ENCODE peak calls at places on chromosomes 3 and 15, in six cellular contexts. V is GM10248; T is stimulated activated CD4-positive, alpha-beta T cell treated with anti-CD3 and anti-CD28 coated beads, Interleukin-12 subunit alpha, Interleukin-12 subunit beta, amount 100 ng/mL, for 4 hours; Z is midbrain; X is DND-41; K is fibroblast of pulmonary artery. I is an unnamed sample.

GRCh38 chr15:39320886-39321285 is 260.0 kb upstream of the THBS1 start:
- DNase-seq in V (no peak), T (no peak), Z (no peak), X (no peak), K (no peak), I (no peak)

GRCh38 chr3:174862101-174862500 is 3.0 kb downstream of the NAALADL2 start:
- DNase-seq in V (no peak), T (no peak), Z (no peak), X (no peak), K (no peak), I (peak)

GRCh38 chr3:52432225-52432624 is 12.7 kb downstream of the SEMA3G start:
- DNase-seq in V (no peak), T (no peak), Z (no peak), X (no peak), K (no peak), I (no peak)

GRCh38 chr3:170055209-170055608 is 17.4 kb downstream of the GPR160 start:
- DNase-seq in V (peak), T (no peak), Z (no peak), X (no peak), K (no peak), I (no peak)

GRCh38 chr3:182565916-182566524 is 227.3 kb upstream of the ATP11B start:
- DNase-seq in V (no peak), T (no peak), Z (no peak), X (no peak), K (no peak), I (no peak)

GRCh38 chr15:38520035-38520434 is 44.6 kb downstream of the RASGRP1 start:
- DNase-seq in V (no peak), T (no peak), Z (no peak), X (no peak), K (no peak), I (no peak)

GRCh38 chr3:47381317-47382157 is 716 bp downstream of the PTPN23 start:
- DNase-seq in V (peak), T (peak), Z (peak), X (peak), K (peak), I (peak)

GRCh38 chr3:176663819-176664218 is 533.5 kb downstream of the TBL1XR1 start:
- DNase-seq in V (no peak), T (no peak), Z (peak), X (no peak), K (peak), I (no peak)

GRCh38 chr15:64237677-64238076 is 74.9 kb upstream of the PPIB start:
- DNase-seq in V (no peak), T (no peak), Z (no peak), X (no peak), K (no peak), I (no peak)

GRCh38 chr3:186515115-186515514 is 29.1 kb downstream of the CRYGS start:
- DNase-seq in V (no peak), T (no peak), Z (no peak), X (peak), K (no peak), I (no peak)

GRCh38 chr3:132164469-132165092 is 129.8 kb upstream of the CPNE4 start:
- DNase-seq in V (no peak), T (no peak), Z (no peak), X (no peak), K (peak), I (no peak)

GRCh38 chr3:188749010-188749617 is 422.7 kb upstream of the TPRG1 start:
- DNase-seq in V (peak), T (peak), Z (no peak), X (peak), K (no peak), I (no peak)

GRCh38 chr15:63019539-63020109 is 22.9 kb upstream of the TPM1 start:
- DNase-seq in V (no peak), T (no peak), Z (no peak), X (no peak), K (peak), I (no peak)

GRCh38 chr15:64640146-64640868 is 135.1 kb downstream of the RBPMS2 start:
- DNase-seq in V (no peak), T (no peak), Z (no peak), X (no peak), K (no peak), I (no peak)

GRCh38 chr15:77120576-77120975 is 49.7 kb upstream of the TSPAN3 start:
- DNase-seq in V (no peak), T (no peak), Z (no peak), X (no peak), K (no peak), I (no peak)

GRCh38 chr15:35439291-35439690 is 106.7 kb downstream of the DPH6 start:
- DNase-seq in V (no peak), T (no peak), Z (no peak), X (no peak), K (peak), I (peak)

GRCh38 chr15:70045045-70045444 is 52.7 kb downstream of the TLE3 start:
- DNase-seq in V (no peak), T (no peak), Z (no peak), X (no peak), K (peak), I (no peak)

GRCh38 chr3:145915787-145916186 is 245.2 kb downstream of the PLOD2 start:
- DNase-seq in V (no peak), T (no peak), Z (no peak), X (no peak), K (no peak), I (no peak)

GRCh38 chr15:69131362-69132215 is 28.8 kb upstream of the GLCE start:
- DNase-seq in V (no peak), T (no peak), Z (peak), X (no peak), K (no peak), I (no peak)

GRCh38 chr3:15523660-15524417 is 2.3 kb upstream of the COLQ start:
- DNase-seq in V (no peak), T (no peak), Z (no peak), X (no peak), K (no peak), I (no peak)

GRCh38 chr3:185176756-185177359 is 24.0 kb upstream of the C3orf70 start:
- DNase-seq in V (peak), T (peak), Z (peak), X (peak), K (peak), I (no peak)

GRCh38 chr3:9782777-9783176 is 9.5 kb downstream of the TADA3 start:
- DNase-seq in V (no peak), T (no peak), Z (no peak), X (no peak), K (no peak), I (no peak)

GRCh38 chr3:187971629-187972028 is 182.3 kb upstream of the LPP start:
- DNase-seq in V (no peak), T (no peak), Z (no peak), X (no peak), K (no peak), I (no peak)

GRCh38 chr3:123278446-123278845 is 76.7 kb downstream of the SEC22A start:
- DNase-seq in V (no peak), T (no peak), Z (no peak), X (no peak), K (no peak), I (no peak)

GRCh38 chr15:68047826-68048225 is 6.3 kb upstream of the PIAS1 start:
- DNase-seq in V (no peak), T (no peak), Z (no peak), X (no peak), K (no peak), I (no peak)

GRCh38 chr3:89889386-89889785 is 782.0 kb downstream of the EPHA3 start:
- DNase-seq in V (no peak), T (no peak), Z (no peak), X (no peak), K (no peak), I (no peak)

GRCh38 chr15:51837784-51838183 is 8.3 kb downstream of the TMOD3 start:
- DNase-seq in V (peak), T (no peak), Z (no peak), X (no peak), K (peak), I (no peak)

GRCh38 chr3:58071480-58071971 is 63.3 kb downstream of the FLNB start:
- DNase-seq in V (no peak), T (no peak), Z (no peak), X (no peak), K (no peak), I (no peak)

GRCh38 chr3:22886394-22886793 is 316.7 kb upstream of the UBE2E2 start:
- DNase-seq in V (no peak), T (no peak), Z (no peak), X (no peak), K (no peak), I (no peak)

GRCh38 chr3:43296565-43296964 is 10.2 kb downstream of the SNRK start:
- DNase-seq in V (peak), T (peak), Z (peak), X (peak), K (peak), I (no peak)

GRCh38 chr15:98667521-98668179 is 19.3 kb downstream of the IGF1R start:
- DNase-seq in V (no peak), T (no peak), Z (no peak), X (no peak), K (no peak), I (no peak)

GRCh38 chr15:50181983-50182232 is at the start of gene SLC27A2:
- DNase-seq in V (no peak), T (no peak), Z (no peak), X (no peak), K (peak), I (no peak)

GRCh38 chr3:15797600-15798303 is at the start of gene ANKRD28:
- DNase-seq in V (no peak), T (no peak), Z (peak), X (peak), K (peak), I (peak)

GRCh38 chr3:148006508-148006907 is 597.3 kb downstream of the ZIC1 start:
- DNase-seq in V (no peak), T (no peak), Z (no peak), X (no peak), K (peak), I (no peak)

GRCh38 chr3:45608296-45608695 is 13.7 kb downstream of the LIMD1 start:
- DNase-seq in V (no peak), T (no peak), Z (no peak), X (no peak), K (no peak), I (no peak)

GRCh38 chr3:31833391-31834165 is 147.5 kb downstream of the OSBPL10 start:
- DNase-seq in V (no peak), T (no peak), Z (no peak), X (no peak), K (no peak), I (no peak)

GRCh38 chr3:50164056-50164455 is 8.9 kb downstream of the SEMA3F start:
- DNase-seq in V (no peak), T (no peak), Z (no peak), X (no peak), K (peak), I (peak)

GRCh38 chr15:74245342-74245931 is 9.3 kb downstream of the CCDC33 start:
- DNase-seq in V (no peak), T (no peak), Z (no peak), X (peak), K (no peak), I (no peak)

I was measured in HS-27A.